ENCODE peak calls at places on chromosomes 2 and 18, in six cellular contexts. W is upper lobe of left lung, K is K562, P is stomach, Q is spleen, B is breast epithelium. G is an unnamed sample.

GRCh38 chr2:29802976-29803375 is 118.4 kb downstream of the ALK start:
- DNase-seq in P (no peak), W (no peak), B (no peak), K (no peak), Q (no peak), G (no peak)

GRCh38 chr18:57542801-57543427 is 43.6 kb downstream of the FECH start:
- DNase-seq in P (no peak), Q (no peak), K (no peak), B (no peak), W (no peak), G (no peak)

GRCh38 chr2:218077464-218078216 is 8.6 kb downstream of the RUFY4 start:
- DNase-seq in B (no peak), Q (no peak), W (no peak), K (no peak), P (no peak), G (no peak)

GRCh38 chr18:48997681-48997984 is 46.9 kb upstream of the SMAD7 start:
- DNase-seq in W (no peak), Q (no peak), B (no peak), K (no peak), P (no peak), G (no peak)

GRCh38 chr2:46749042-46749461 is 166.6 kb downstream of the MCFD2 start:
- DNase-seq in Q (no peak), B (no peak), K (peak; percentile 14), W (no peak), P (no peak), G (no peak)

GRCh38 chr2:122061206-122061605 is 305.8 kb downstream of the TSN start:
- DNase-seq in B (no peak), Q (no peak), P (no peak), W (no peak), K (no peak), G (no peak)

GRCh38 chr2:161905389-161906046 is 168.5 kb downstream of the DPP4 start:
- DNase-seq in K (no peak), P (no peak), W (no peak), Q (peak; percentile 45), B (no peak), G (no peak)

GRCh38 chr18:57051586-57052044 is 95.3 kb upstream of the BOD1L2 start:
- DNase-seq in B (no peak), K (peak; percentile 40), Q (no peak), P (peak; percentile 62), W (no peak), G (no peak)

GRCh38 chr2:222709191-222709891 is 37.9 kb downstream of the MOGAT1 start:
- DNase-seq in W (no peak), B (no peak), Q (no peak), K (peak; percentile 65), P (peak; percentile 45), G (peak; percentile 83)

GRCh38 chr2:75311993-75312392 is 112.7 kb upstream of the TACR1 start:
- DNase-seq in B (no peak), K (no peak), Q (peak; percentile 82), P (no peak), W (no peak), G (no peak)

GRCh38 chr2:108182489-108182888 is 57.3 kb upstream of the SULT1C3 start:
- DNase-seq in B (no peak), K (peak; percentile 8), W (no peak), Q (no peak), P (no peak), G (no peak)
- TF ChIP-seq CTCF in B (no peak), K (peak; percentile 55), W (no peak), Q (no peak), P (no peak), G (no peak)

GRCh38 chr2:54428401-54428800 is 27.7 kb upstream of the SPTBN1 start:
- DNase-seq in W (no peak), B (no peak), Q (no peak), K (no peak), P (no peak), G (peak; percentile 65)
- TF ChIP-seq POLR2AphosphoS5 in W (peak; percentile 14), B (no peak), Q (no peak), K (no peak), P (no peak), G (peak; percentile 32)

GRCh38 chr18:34158881-34159690 is 65.6 kb downstream of the NOL4 start:
- DNase-seq in Q (peak; percentile 74), W (peak; percentile 75), P (peak; percentile 25), K (no peak), B (peak; percentile 41), G (peak; percentile 64)
- TF ChIP-seq CTCF in Q (no peak), W (no peak), P (no peak), K (no peak), B (no peak), G (no peak)

GRCh38 chr18:36759167-36759776 is 69.5 kb downstream of the TPGS2 start:
- DNase-seq in P (no peak), W (no peak), B (no peak), Q (no peak), K (no peak), G (no peak)

GRCh38 chr18:36758001-36758400 is 70.8 kb downstream of the TPGS2 start:
- DNase-seq in B (no peak), P (no peak), Q (no peak), W (no peak), K (no peak), G (no peak)

GRCh38 chr18:36756262-36756661 is 72.5 kb downstream of the TPGS2 start:
- DNase-seq in Q (no peak), K (no peak), W (no peak), P (no peak), B (no peak), G (no peak)

GRCh38 chr18:36758623-36759022 is 70.2 kb downstream of the TPGS2 start:
- DNase-seq in B (no peak), P (no peak), Q (no peak), K (no peak), W (peak; percentile 38), G (no peak)

GRCh38 chr18:36757081-36757480 is 71.7 kb downstream of the TPGS2 start:
- DNase-seq in K (peak; percentile 57), Q (no peak), P (no peak), W (no peak), B (no peak), G (no peak)
- TF ChIP-seq POLR2AphosphoS5 in K (no peak), Q (no peak), P (no peak), W (no peak), B (no peak), G (no peak)

GRCh38 chr2:134780977-134781376 is 57.4 kb upstream of the ACMSD start:
- DNase-seq in W (no peak), Q (no peak), K (no peak), B (no peak), P (no peak), G (no peak)

GRCh38 chr2:134774786-134775641 is 56.2 kb upstream of the TMEM163 start:
- DNase-seq in W (no peak), Q (no peak), B (no peak), K (no peak), P (peak; percentile 42), G (no peak)

GRCh38 chr2:134776836-134777235 is 58.0 kb upstream of the TMEM163 start:
- DNase-seq in W (no peak), B (no peak), K (no peak), P (no peak), Q (no peak), G (no peak)

GRCh38 chr2:134777593-134777992 is 58.8 kb upstream of the TMEM163 start:
- DNase-seq in W (no peak), P (no peak), Q (no peak), K (no peak), B (no peak), G (no peak)

DNA sequence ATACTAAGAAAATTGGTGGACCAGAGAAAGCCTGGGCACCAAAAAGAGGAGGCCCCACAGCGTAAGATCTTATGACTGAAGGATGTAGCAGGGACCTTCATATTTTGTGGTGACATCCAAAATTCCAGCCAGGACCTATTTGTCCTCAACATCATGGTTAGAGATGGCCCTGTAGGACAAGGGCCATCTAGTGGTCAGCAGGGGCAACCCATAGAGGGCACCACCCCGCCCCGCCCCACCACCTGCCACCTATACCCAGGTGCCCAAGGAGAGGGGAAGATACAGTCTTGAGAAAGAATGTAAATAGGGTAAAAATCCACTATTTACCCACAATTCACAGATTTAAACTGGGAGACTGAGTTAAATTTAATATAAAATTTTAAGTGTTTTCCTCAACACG is 59.6 kb upstream of the TMEM163 start:
- DNase-seq in P (peak; percentile 30), Q (no peak), K (peak; percentile 20), W (peak; percentile 59), B (no peak), G (no peak)
- TF ChIP-seq CTCF in P (no peak), Q (no peak), K (peak; percentile 84), W (no peak), B (no peak), G (no peak)

GRCh38 chr2:219448099-219448775 is 13.6 kb downstream of the SPEG start:
- DNase-seq in B (no peak), P (no peak), K (no peak), Q (no peak), W (peak; percentile 78), G (no peak)
- TF ChIP-seq POLR2AphosphoS5 in B (no peak), P (no peak), K (no peak), Q (no peak), W (no peak), G (no peak)

GRCh38 chr2:133975135-133975534 is 278.7 kb upstream of the MGAT5 start:
- DNase-seq in W (peak; percentile 13), P (no peak), K (no peak), Q (no peak), B (no peak), G (no peak)
- TF ChIP-seq CTCF in W (no peak), P (no peak), K (no peak), Q (no peak), B (no peak), G (no peak)

GRCh38 chr2:64226611-64227010 is 82.4 kb upstream of the PELI1 start:
- DNase-seq in W (no peak), B (no peak), Q (no peak), P (no peak), K (no peak), G (no peak)

GRCh38 chr2:64228923-64229322 is 84.7 kb upstream of the PELI1 start:
- DNase-seq in P (no peak), B (no peak), K (no peak), Q (no peak), W (no peak), G (no peak)

GRCh38 chr2:64227603-64228125 is 83.4 kb upstream of the PELI1 start:
- DNase-seq in B (no peak), K (no peak), P (no peak), Q (no peak), W (no peak), G (no peak)

GRCh38 chr2:64230540-64230939 is 86.3 kb upstream of the PELI1 start:
- DNase-seq in B (no peak), Q (no peak), W (no peak), K (no peak), P (no peak), G (no peak)

GRCh38 chr2:64228126-64228678 is 84.0 kb upstream of the PELI1 start:
- DNase-seq in B (peak; percentile 57), Q (peak; percentile 97), W (peak; percentile 94), P (peak; percentile 75), K (peak; percentile 57), G (peak; percentile 92)
- TF ChIP-seq POLR2AphosphoS5 in B (peak; percentile 40), Q (peak; percentile 96), W (peak; percentile 83), P (peak; percentile 62), K (no peak), G (peak; percentile 90)

G was measured in sigmoid colon.